ENCODE peak calls at places on chromosomes 6 and 20, in four cellular contexts. R is K562, M is SK-N-SH, D is GM12878. F is an unnamed sample.

GRCh38 chr20:45345104-45345936 is 2.9 kb downstream of the SDC4 start:
- DNase-seq in R (no peak), M (no peak), D (no peak), F (no peak)

GRCh38 chr6:44257007-44257752 is at the start of gene SLC35B2:
- DNase-seq in R (peak), M (peak), D (no peak), F (peak)

GRCh38 chr6:24495516-24495847 is 713 bp downstream of the ALDH5A1 start:
- DNase-seq in R (peak), M (no peak), D (no peak), F (peak)

GRCh38 chr6:148789991-148790390 is 43.2 kb downstream of the UST start:
- DNase-seq in R (no peak), M (no peak), D (no peak), F (no peak)

GRCh38 chr6:132907915-132908314 is 93.5 kb downstream of the RPS12 start:
- DNase-seq in R (no peak), M (no peak), D (no peak), F (no peak)

GRCh38 chr20:62824476-62825287 is 7.8 kb downstream of the COL9A3 start:
- DNase-seq in R (peak), M (peak), D (no peak), F (peak)

GRCh38 chr6:108160009-108160408 is 5.8 kb upstream of the NR2E1 start:
- DNase-seq in R (no peak), M (no peak), D (no peak), F (no peak)

GRCh38 chr6:41286544-41287346 is at the start of gene TREM1:
- DNase-seq in R (no peak), M (no peak), D (no peak), F (no peak)

GRCh38 chr6:71979911-71980310 is 93.6 kb downstream of the RIMS1 start:
- DNase-seq in R (no peak), M (no peak), D (no peak), F (no peak)

GRCh38 chr6:118719351-118720124 is 68.1 kb upstream of the CEP85L start:
- DNase-seq in R (no peak), M (no peak), D (no peak), F (no peak)

GRCh38 chr6:143878272-143878760 is 14.0 kb downstream of the ZC2HC1B start:
- DNase-seq in R (no peak), M (no peak), D (no peak), F (no peak)

GRCh38 chr6:152632383-152632782 is 4.8 kb downstream of the SYNE1 start:
- DNase-seq in R (no peak), M (no peak), D (no peak), F (no peak)

GRCh38 chr6:152634773-152635172 is 2.4 kb downstream of the SYNE1 start:
- DNase-seq in R (no peak), M (no peak), D (no peak), F (no peak)

GRCh38 chr6:152635949-152636674 is 1.1 kb downstream of the SYNE1 start:
- DNase-seq in R (no peak), M (peak), D (no peak), F (peak)

GRCh38 chr6:152637422-152638047 is 373 bp upstream of the SYNE1 start:
- DNase-seq in R (no peak), M (no peak), D (no peak), F (no peak)

GRCh38 chr6:152636675-152637421 is at the start of gene SYNE1:
- DNase-seq in R (no peak), M (peak), D (no peak), F (peak)
- TF ChIP-seq USF1 in R (no peak), M (no peak), D (no peak), F (no peak)

GRCh38 chr20:50169329-50169823 is 15.9 kb upstream of the PEDS1 start:
- DNase-seq in R (peak), M (peak), D (no peak), F (peak)

GRCh38 chr20:50165687-50166554 is 12.4 kb upstream of the PEDS1 start:
- DNase-seq in R (peak), M (peak), D (peak), F (peak)

GRCh38 chr20:50163570-50164317 is 10.2 kb upstream of the PEDS1 start:
- DNase-seq in R (peak), M (no peak), D (no peak), F (no peak)
- TF ChIP-seq USF1 in R (no peak), M (no peak), D (no peak), F (no peak)

DNA sequence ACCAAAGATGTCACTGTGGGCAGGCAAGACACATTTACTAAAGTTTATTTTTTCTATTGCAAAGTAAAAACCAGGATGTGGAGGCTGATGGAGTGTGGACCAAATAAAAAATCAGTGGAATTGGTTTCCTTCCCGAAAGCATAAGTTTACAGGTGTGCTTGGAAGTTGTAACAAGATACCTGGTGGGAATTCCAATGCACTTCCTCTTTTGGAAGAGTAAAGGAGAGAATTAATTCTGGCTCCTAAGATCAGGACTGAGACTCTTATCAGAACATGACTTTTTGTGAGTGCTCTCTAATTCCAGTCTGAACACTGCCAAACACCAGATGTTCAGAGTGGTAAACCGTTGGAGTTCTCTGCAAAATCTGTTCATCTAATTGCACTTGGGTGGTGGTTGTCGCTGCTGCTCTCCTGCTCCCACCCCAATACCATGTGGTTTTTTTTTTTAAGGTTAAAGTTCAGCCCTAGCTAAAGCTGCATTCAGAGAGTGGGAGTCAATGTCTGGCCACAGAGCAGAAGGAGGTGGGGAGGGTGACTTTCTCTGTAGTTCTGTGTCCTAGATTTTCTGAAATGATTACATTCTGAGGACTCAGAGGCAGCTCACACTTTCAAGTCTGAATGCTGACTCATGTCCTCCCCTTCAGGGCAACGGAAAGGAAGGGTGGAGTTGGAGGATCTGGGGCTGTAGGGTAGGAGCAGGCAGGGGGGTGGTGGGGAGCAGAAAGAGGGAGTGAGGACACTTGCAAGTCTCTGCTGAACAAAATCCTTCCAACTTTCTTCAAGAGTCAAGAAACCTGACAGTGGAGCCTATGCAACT is 275.8 kb upstream of the PRDM1 start:
- DNase-seq in R (peak), M (no peak), D (no peak), F (no peak)
- TF ChIP-seq USF1 in R (no peak), M (no peak), D (no peak), F (no peak)

GRCh38 chr20:10925767-10926166 is 252.0 kb upstream of the JAG1 start:
- DNase-seq in R (no peak), M (no peak), D (no peak), F (no peak)
- TF ChIP-seq USF1 in R (no peak), M (no peak), D (no peak), F (no peak)

DNA sequence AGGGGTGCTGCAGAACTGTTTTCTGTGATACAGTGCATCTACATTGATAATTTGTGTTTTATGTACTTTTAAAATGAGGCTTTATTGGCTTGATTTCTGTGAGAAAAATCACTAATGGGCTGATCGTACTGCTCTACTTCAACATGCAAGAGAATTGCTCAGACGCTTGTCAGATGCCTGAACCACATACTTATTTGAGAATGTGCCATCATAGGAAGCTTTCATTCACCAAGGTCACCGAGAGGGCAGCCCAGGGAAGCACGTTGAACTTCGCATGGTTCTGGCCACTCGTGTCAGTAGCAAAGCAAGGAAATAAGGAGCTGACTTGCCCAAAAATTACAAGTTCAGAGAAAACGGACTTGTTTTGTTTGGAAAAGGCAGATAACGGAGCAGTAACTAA is 168.5 kb upstream of the AKAP12 start:
- DNase-seq in R (no peak), M (no peak), D (no peak), F (no peak)
- TF ChIP-seq USF1 in R (no peak), M (no peak), D (no peak), F (no peak)

DNA sequence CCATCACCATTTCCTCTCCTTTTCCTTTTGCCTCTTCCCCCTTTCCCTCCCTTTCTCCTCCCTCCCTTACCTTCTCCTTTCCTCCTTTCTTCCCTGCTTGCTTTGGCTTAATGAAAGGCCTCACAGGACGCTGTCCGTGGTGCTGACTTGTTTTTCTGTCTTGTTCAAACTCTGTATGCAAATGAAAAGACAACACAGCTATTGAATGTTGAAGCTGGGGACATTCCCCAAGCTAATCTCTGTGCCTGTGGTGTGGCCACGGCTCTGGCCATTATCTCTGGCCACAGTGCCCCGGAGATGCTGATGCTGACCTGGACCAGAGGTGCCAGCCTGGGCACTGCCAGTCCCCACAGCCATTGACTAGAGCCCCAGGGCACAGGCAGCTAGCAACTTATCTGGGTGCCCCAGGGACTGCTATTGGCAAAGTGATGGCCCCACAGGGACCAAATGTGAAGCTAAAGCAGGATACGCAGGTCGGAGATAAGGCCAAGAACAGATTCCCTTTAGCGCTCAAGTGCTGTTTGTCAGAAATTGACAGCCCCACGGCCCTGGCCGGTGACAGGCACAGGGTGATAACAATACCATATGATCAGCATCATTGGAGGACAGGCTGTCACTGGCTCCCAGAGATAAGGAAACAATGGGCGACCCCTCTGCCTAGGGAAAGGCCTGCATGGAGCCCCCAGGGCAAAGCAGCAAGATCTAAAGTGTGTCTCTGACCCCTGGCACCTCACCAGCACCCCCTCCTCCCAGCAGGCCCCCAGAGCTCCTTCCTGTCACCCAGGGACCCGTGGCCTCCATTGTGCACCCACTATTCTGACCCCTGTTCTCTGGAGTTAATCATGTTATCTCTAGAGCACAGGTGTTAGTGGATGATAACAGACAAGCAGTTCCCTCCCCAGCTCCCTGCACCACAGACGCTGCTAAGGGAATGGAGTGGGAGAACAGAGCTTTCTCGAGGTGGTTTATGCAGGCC is 31.6 kb upstream of the SLC32A1 start:
- DNase-seq in R (peak), M (peak), D (no peak), F (peak)
- TF ChIP-seq USF1 in R (no peak), M (no peak), D (no peak), F (no peak)

GRCh38 chr6:140460267-140460666 is 1085.8 kb upstream of the CITED2 start:
- DNase-seq in R (no peak), M (no peak), D (no peak), F (no peak)

GRCh38 chr6:140464720-140465119 is 1090.3 kb upstream of the CITED2 start:
- DNase-seq in R (no peak), M (no peak), D (no peak), F (no peak)

GRCh38 chr6:140463312-140463710 is 1088.9 kb upstream of the CITED2 start:
- DNase-seq in R (no peak), M (no peak), D (no peak), F (no peak)

GRCh38 chr6:140462495-140463311 is 1088.3 kb upstream of the CITED2 start:
- DNase-seq in R (no peak), M (no peak), D (no peak), F (no peak)
- TF ChIP-seq USF1 in R (no peak), M (no peak), D (no peak), F (no peak)

DNA sequence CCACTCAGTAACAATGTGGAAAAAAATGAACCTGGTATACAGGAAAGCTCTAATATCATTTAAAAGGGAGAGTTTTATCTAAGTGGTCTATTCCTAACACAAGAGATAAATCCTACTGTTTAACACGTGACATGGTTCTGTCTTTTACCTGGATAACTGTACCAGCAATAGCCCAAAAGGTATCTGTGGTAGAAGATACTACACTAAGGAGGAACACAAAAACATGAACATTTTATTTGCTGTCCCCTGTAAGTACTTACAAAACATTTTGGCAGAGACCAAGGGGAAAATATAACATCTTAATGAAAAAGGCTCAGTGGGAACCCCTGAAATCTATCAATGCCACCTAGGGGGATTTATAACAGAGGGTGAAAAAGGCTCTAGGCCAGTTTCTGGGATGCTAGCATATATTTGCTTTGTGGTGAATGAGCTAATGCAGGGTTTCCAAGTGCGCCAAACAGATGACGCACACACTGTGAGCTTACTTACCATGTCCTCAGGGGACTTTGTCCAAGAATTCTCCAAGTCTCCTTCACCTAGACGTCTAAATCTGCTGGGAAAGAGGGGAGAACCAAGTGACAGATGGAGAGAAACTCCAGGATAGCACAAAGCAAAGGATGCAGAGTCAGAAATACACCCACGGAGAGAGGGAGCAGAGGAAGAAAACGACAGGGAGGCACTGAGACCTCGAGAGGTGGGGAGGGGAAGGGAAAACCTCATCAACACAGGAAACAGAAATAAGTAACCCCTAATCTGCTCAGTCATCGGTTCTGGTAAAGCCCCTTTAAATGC is 147.9 kb upstream of the PRND start:
- DNase-seq in R (no peak), M (no peak), D (no peak), F (no peak)
- TF ChIP-seq USF1 in R (no peak), M (no peak), D (no peak), F (no peak)

GRCh38 chr6:3455121-3455489 is 1.7 kb downstream of the SLC22A23 start:
- DNase-seq in R (no peak), M (no peak), D (no peak), F (no peak)
- TF ChIP-seq USF1 in R (no peak), M (no peak), D (no peak), F (no peak)

GRCh38 chr6:27056615-27057014 is 190.9 kb upstream of the PRSS16 start:
- DNase-seq in R (no peak), M (no peak), D (no peak), F (no peak)

GRCh38 chr6:27059621-27060425 is 187.7 kb upstream of the PRSS16 start:
- DNase-seq in R (no peak), M (peak), D (no peak), F (no peak)

GRCh38 chr6:27062755-27063154 is 184.7 kb upstream of the PRSS16 start:
- DNase-seq in R (no peak), M (peak), D (no peak), F (no peak)

GRCh38 chr6:27065183-27065582 is 182.3 kb upstream of the PRSS16 start:
- DNase-seq in R (no peak), M (no peak), D (no peak), F (no peak)

GRCh38 chr6:27061235-27061993 is 186.1 kb upstream of the PRSS16 start:
- DNase-seq in R (no peak), M (no peak), D (no peak), F (no peak)
- TF ChIP-seq USF1 in R (no peak), M (no peak), D (no peak), F (no peak)